ENCODE peak calls at places on chromosomes 1 and 21, in five cellular contexts. L is AG08395; O is effector memory CD4-positive, alpha-beta T cell; K is mucosa of descending colon; P is ELR. W is an unnamed sample.

GRCh38 chr1:7301346-7301993 is 469.6 kb upstream of the VAMP3 start:
- DNase-seq in K (no peak), L (no peak), O (no peak), P (peak; percentile 60), W (no peak)

GRCh38 chr1:36137226-36137625 is 12.1 kb downstream of the TRAPPC3 start:
- DNase-seq in O (no peak), L (no peak), P (no peak), K (no peak), W (no peak)

GRCh38 chr1:213127074-213127473 is 76.0 kb downstream of the RPS6KC1 start:
- DNase-seq in O (no peak), K (no peak), P (peak; percentile 59), L (no peak), W (no peak)

GRCh38 chr1:2529776-2530500 is at the start of gene HES5:
- DNase-seq in K (no peak), O (no peak), P (no peak), L (no peak), W (no peak)

GRCh38 chr1:2145946-2146835 is 48.4 kb downstream of the FAAP20 start:
- DNase-seq in O (no peak), L (no peak), K (no peak), P (no peak), W (no peak)

GRCh38 chr1:25695991-25696330 is 79.4 kb downstream of the MAN1C1 start:
- DNase-seq in L (peak; percentile 77), O (no peak), P (peak; percentile 93), K (no peak), W (peak; percentile 51)

GRCh38 chr1:1089731-1090423 is 15.8 kb upstream of the RNF223 start:
- DNase-seq in L (no peak), K (peak; percentile 28), P (no peak), O (no peak), W (no peak)

GRCh38 chr1:221987860-221988520 is 246.1 kb upstream of the DUSP10 start:
- DNase-seq in O (no peak), P (peak; percentile 91), K (no peak), L (peak; percentile 33), W (no peak)

GRCh38 chr1:56017336-56017735 is 562.0 kb downstream of the PLPP3 start:
- DNase-seq in K (no peak), O (no peak), P (no peak), L (no peak), W (no peak)

GRCh38 chr1:36982708-36983107 is 51.6 kb downstream of the GRIK3 start:
- DNase-seq in O (no peak), L (no peak), K (no peak), P (no peak), W (no peak)

GRCh38 chr1:151606384-151606783 is 5.5 kb upstream of the SNX27 start:
- DNase-seq in K (no peak), P (peak; percentile 54), L (no peak), O (no peak), W (peak; percentile 73)

GRCh38 chr1:24557220-24557619 is 1.3 kb downstream of the NCMAP start:
- DNase-seq in L (no peak), K (no peak), O (no peak), P (no peak), W (no peak)

GRCh38 chr1:77579547-77579946 is 102.9 kb downstream of the ZZZ3 start:
- DNase-seq in K (no peak), P (peak; percentile 27), L (no peak), O (no peak), W (no peak)

GRCh38 chr1:1182491-1183220 is 9.0 kb downstream of the TTLL10 start:
- DNase-seq in O (no peak), K (peak; percentile 38), P (no peak), L (no peak), W (no peak)

GRCh38 chr1:22206551-22207125 is 63.7 kb upstream of the WNT4 start:
- DNase-seq in O (no peak), L (no peak), P (peak; percentile 17), K (no peak), W (no peak)

GRCh38 chr1:117167402-117167801 is 43.3 kb downstream of the VTCN1 start:
- DNase-seq in L (no peak), K (no peak), P (peak; percentile 48), O (no peak), W (no peak)

GRCh38 chr1:13801232-13801631 is 101.2 kb downstream of the PRDM2 start:
- DNase-seq in L (no peak), K (no peak), P (no peak), O (no peak), W (no peak)

GRCh38 chr1:182175340-182176068 is 114.0 kb upstream of the ZNF648 start:
- DNase-seq in L (no peak), K (peak; percentile 72), O (no peak), P (no peak), W (peak; percentile 53)

GRCh38 chr1:70504176-70504820 is 93.2 kb downstream of the CTH start:
- DNase-seq in K (no peak), P (peak; percentile 30), L (peak; percentile 15), O (no peak), W (peak; percentile 63)

GRCh38 chr21:30990514-30991304 is 47.6 kb downstream of the KRTAP19-8 start:
- DNase-seq in O (no peak), K (no peak), P (no peak), L (no peak), W (no peak)

GRCh38 chr1:43172532-43172972 is 422 bp downstream of the CFAP57 start:
- DNase-seq in P (peak; percentile 93), O (peak; percentile 79), L (peak; percentile 95), K (peak; percentile 88), W (peak; percentile 94)

GRCh38 chr1:43156026-43156425 is 16.1 kb downstream of the EBNA1BP2 start:
- DNase-seq in L (no peak), O (no peak), K (no peak), P (peak; percentile 60), W (no peak)

GRCh38 chr1:41681331-41682136 is 197.1 kb upstream of the EDN2 start:
- DNase-seq in P (peak; percentile 75), O (no peak), L (peak; percentile 61), K (no peak), W (no peak)

GRCh38 chr1:215526147-215526845 is 40.8 kb upstream of the KCTD3 start:
- DNase-seq in P (peak; percentile 65), K (no peak), L (peak; percentile 22), O (no peak), W (peak; percentile 61)

GRCh38 chr1:111516008-111516535 is 12.6 kb upstream of the ADORA3 start:
- DNase-seq in L (peak; percentile 33), O (no peak), K (no peak), P (peak; percentile 82), W (no peak)

GRCh38 chr21:25191141-25191540 is 416.1 kb downstream of the MRPL39 start:
- DNase-seq in K (no peak), L (no peak), O (no peak), P (peak; percentile 17), W (no peak)

GRCh38 chr1:31421404-31422040 is 8.5 kb downstream of the SERINC2 start:
- DNase-seq in K (no peak), O (no peak), L (no peak), P (peak; percentile 44), W (no peak)

GRCh38 chr1:220336391-220337065 is 64.3 kb upstream of the RAB3GAP2 start:
- DNase-seq in L (no peak), K (no peak), O (no peak), P (no peak), W (no peak)